ENCODE peak calls at places on chromosomes 13 and 19, in six cellular contexts. One of them, this sample, is unnamed.

GRCh38 chr13:73842621-73843020 is 291.6 kb downstream of the KLF12 start:
- DNase-seq in activated CD4-positive, alpha-beta T cell treated with anti-CD3 and anti-CD28 coated beads for 24 hours: no peak
- DNase-seq in amygdala: no peak
- DNase-seq in hippocampal formation: no peak
- DNase-seq in mesothelial cell of epicardium: no peak
- DNase-seq in AG08396: no peak
- DNase-seq in this sample: no peak

GRCh38 chr19:13163609-13164364 is 13.6 kb downstream of the IER2 start:
- DNase-seq in activated CD4-positive, alpha-beta T cell treated with anti-CD3 and anti-CD28 coated beads for 24 hours: no peak
- DNase-seq in amygdala: peak; percentile 62
- DNase-seq in hippocampal formation: no peak
- DNase-seq in mesothelial cell of epicardium: peak; percentile 79
- DNase-seq in AG08396: peak; percentile 85
- DNase-seq in this sample: peak; percentile 72

GRCh38 chr19:11478167-11479089 is 2.4 kb downstream of the ELAVL3 start:
- DNase-seq in activated CD4-positive, alpha-beta T cell treated with anti-CD3 and anti-CD28 coated beads for 24 hours: no peak
- DNase-seq in amygdala: peak; percentile 22
- DNase-seq in hippocampal formation: peak; percentile 38
- DNase-seq in mesothelial cell of epicardium: no peak
- DNase-seq in AG08396: no peak
- DNase-seq in this sample: peak; percentile 26

GRCh38 chr19:4699826-4700572 is 23.6 kb downstream of the DPP9 start:
- DNase-seq in activated CD4-positive, alpha-beta T cell treated with anti-CD3 and anti-CD28 coated beads for 24 hours: no peak
- DNase-seq in amygdala: no peak
- DNase-seq in hippocampal formation: no peak
- DNase-seq in mesothelial cell of epicardium: no peak
- DNase-seq in AG08396: no peak
- DNase-seq in this sample: no peak

GRCh38 chr13:51802601-51803000 is 1.4 kb downstream of the DHRS12 start:
- DNase-seq in activated CD4-positive, alpha-beta T cell treated with anti-CD3 and anti-CD28 coated beads for 24 hours: no peak
- DNase-seq in amygdala: no peak
- DNase-seq in hippocampal formation: no peak
- DNase-seq in mesothelial cell of epicardium: no peak
- DNase-seq in AG08396: no peak
- DNase-seq in this sample: no peak

GRCh38 chr13:73984949-73985691 is 149.1 kb downstream of the KLF12 start:
- DNase-seq in activated CD4-positive, alpha-beta T cell treated with anti-CD3 and anti-CD28 coated beads for 24 hours: peak; percentile 59
- DNase-seq in amygdala: no peak
- DNase-seq in hippocampal formation: no peak
- DNase-seq in mesothelial cell of epicardium: no peak
- DNase-seq in AG08396: no peak
- DNase-seq in this sample: no peak

GRCh38 chr13:36841411-36841810 is 22.4 kb downstream of the RFXAP start:
- DNase-seq in activated CD4-positive, alpha-beta T cell treated with anti-CD3 and anti-CD28 coated beads for 24 hours: no peak
- DNase-seq in amygdala: no peak
- DNase-seq in hippocampal formation: no peak
- DNase-seq in mesothelial cell of epicardium: no peak
- DNase-seq in AG08396: no peak
- DNase-seq in this sample: no peak

GRCh38 chr19:44846455-44847143 is 502 bp downstream of the NECTIN2 start:
- DNase-seq in activated CD4-positive, alpha-beta T cell treated with anti-CD3 and anti-CD28 coated beads for 24 hours: no peak
- DNase-seq in amygdala: no peak
- DNase-seq in hippocampal formation: no peak
- DNase-seq in mesothelial cell of epicardium: peak; percentile 78
- DNase-seq in AG08396: peak; percentile 34
- DNase-seq in this sample: no peak

GRCh38 chr19:1264801-1265610 is 4.1 kb upstream of the CIRBP start:
- DNase-seq in activated CD4-positive, alpha-beta T cell treated with anti-CD3 and anti-CD28 coated beads for 24 hours: no peak
- DNase-seq in amygdala: no peak
- DNase-seq in hippocampal formation: no peak
- DNase-seq in mesothelial cell of epicardium: no peak
- DNase-seq in AG08396: peak; percentile 90
- DNase-seq in this sample: no peak

GRCh38 chr19:6226444-6227155 is 53.2 kb downstream of the MLLT1 start:
- DNase-seq in activated CD4-positive, alpha-beta T cell treated with anti-CD3 and anti-CD28 coated beads for 24 hours: no peak
- DNase-seq in amygdala: no peak
- DNase-seq in hippocampal formation: no peak
- DNase-seq in mesothelial cell of epicardium: no peak
- DNase-seq in AG08396: no peak
- DNase-seq in this sample: no peak

GRCh38 chr13:28704282-28704681 is 14.5 kb downstream of the SLC46A3 start:
- DNase-seq in activated CD4-positive, alpha-beta T cell treated with anti-CD3 and anti-CD28 coated beads for 24 hours: no peak
- DNase-seq in amygdala: no peak
- DNase-seq in hippocampal formation: no peak
- DNase-seq in mesothelial cell of epicardium: no peak
- DNase-seq in AG08396: no peak
- DNase-seq in this sample: no peak

GRCh38 chr13:42992585-42993122 is 613 bp upstream of the EPSTI1 start:
- DNase-seq in activated CD4-positive, alpha-beta T cell treated with anti-CD3 and anti-CD28 coated beads for 24 hours: no peak
- DNase-seq in amygdala: no peak
- DNase-seq in hippocampal formation: no peak
- DNase-seq in mesothelial cell of epicardium: no peak
- DNase-seq in AG08396: no peak
- DNase-seq in this sample: no peak

GRCh38 chr13:114025432-114026127 is 51.7 kb upstream of the C13orf46 start:
- DNase-seq in activated CD4-positive, alpha-beta T cell treated with anti-CD3 and anti-CD28 coated beads for 24 hours: no peak
- DNase-seq in amygdala: no peak
- DNase-seq in hippocampal formation: peak; percentile 22
- DNase-seq in mesothelial cell of epicardium: no peak
- DNase-seq in AG08396: peak; percentile 73
- DNase-seq in this sample: no peak

GRCh38 chr19:6663236-6664187 is 6.4 kb downstream of the TNFSF14 start:
- DNase-seq in activated CD4-positive, alpha-beta T cell treated with anti-CD3 and anti-CD28 coated beads for 24 hours: no peak
- DNase-seq in amygdala: no peak
- DNase-seq in hippocampal formation: no peak
- DNase-seq in mesothelial cell of epicardium: no peak
- DNase-seq in AG08396: no peak
- DNase-seq in this sample: no peak

GRCh38 chr19:18709546-18709945 is 26.1 kb downstream of the CRTC1 start:
- DNase-seq in activated CD4-positive, alpha-beta T cell treated with anti-CD3 and anti-CD28 coated beads for 24 hours: no peak
- DNase-seq in amygdala: no peak
- DNase-seq in hippocampal formation: no peak
- DNase-seq in mesothelial cell of epicardium: no peak
- DNase-seq in AG08396: no peak
- DNase-seq in this sample: no peak

GRCh38 chr19:53580871-53581835 is 43.2 kb downstream of the ZNF331 start:
- DNase-seq in activated CD4-positive, alpha-beta T cell treated with anti-CD3 and anti-CD28 coated beads for 24 hours: no peak
- DNase-seq in amygdala: no peak
- DNase-seq in hippocampal formation: no peak
- DNase-seq in mesothelial cell of epicardium: no peak
- DNase-seq in AG08396: no peak
- DNase-seq in this sample: no peak

GRCh38 chr19:29499261-29499920 is 26.4 kb upstream of the VSTM2B start:
- DNase-seq in activated CD4-positive, alpha-beta T cell treated with anti-CD3 and anti-CD28 coated beads for 24 hours: no peak
- DNase-seq in amygdala: no peak
- DNase-seq in hippocampal formation: no peak
- DNase-seq in mesothelial cell of epicardium: no peak
- DNase-seq in AG08396: no peak
- DNase-seq in this sample: no peak

GRCh38 chr13:32852568-32852967 is 163.7 kb upstream of the KL start:
- DNase-seq in activated CD4-positive, alpha-beta T cell treated with anti-CD3 and anti-CD28 coated beads for 24 hours: no peak
- DNase-seq in amygdala: no peak
- DNase-seq in hippocampal formation: no peak
- DNase-seq in mesothelial cell of epicardium: no peak
- DNase-seq in AG08396: no peak
- DNase-seq in this sample: no peak

GRCh38 chr13:40503966-40504591 is 162.4 kb downstream of the FOXO1 start:
- DNase-seq in activated CD4-positive, alpha-beta T cell treated with anti-CD3 and anti-CD28 coated beads for 24 hours: no peak
- DNase-seq in amygdala: no peak
- DNase-seq in hippocampal formation: no peak
- DNase-seq in mesothelial cell of epicardium: no peak
- DNase-seq in AG08396: peak; percentile 23
- DNase-seq in this sample: no peak

This sample was measured in substantia nigra.